ENCODE peak calls at places on chromosomes 5 and 9, in six cellular contexts. One of them, this sample, is unnamed.

GRCh38 chr9:81559741-81560140 is 129.6 kb downstream of the TLE1 start:
- DNase-seq in astrocyte: peak; percentile 97
- DNase-seq in HCT116: peak; percentile 65
- DNase-seq in Panc1: no peak
- DNase-seq in nephron progenitor cell: no peak
- DNase-seq in fibroblast of lung: peak; percentile 98
- DNase-seq in this sample: peak; percentile 92

GRCh38 chr5:61933787-61934626 is 372.0 kb upstream of the KIF2A start:
- DNase-seq in astrocyte: peak; percentile 36
- DNase-seq in Panc1: peak; percentile 5
- DNase-seq in fibroblast of lung: peak; percentile 59
- DNase-seq in nephron progenitor cell: peak; percentile 56
- DNase-seq in HCT116: peak; percentile 34
- DNase-seq in this sample: peak; percentile 10

GRCh38 chr9:18821794-18822193 is 211.2 kb downstream of the SAXO1 start:
- DNase-seq in Panc1: no peak
- DNase-seq in astrocyte: peak; percentile 32
- DNase-seq in HCT116: no peak
- DNase-seq in fibroblast of lung: peak; percentile 47
- DNase-seq in nephron progenitor cell: no peak
- DNase-seq in this sample: no peak

GRCh38 chr9:133691659-133692363 is 46.3 kb downstream of the SARDH start:
- DNase-seq in nephron progenitor cell: no peak
- DNase-seq in fibroblast of lung: peak; percentile 57
- DNase-seq in Panc1: no peak
- DNase-seq in astrocyte: peak; percentile 40
- DNase-seq in HCT116: no peak
- DNase-seq in this sample: no peak

GRCh38 chr9:138068601-138069035 is 191.0 kb downstream of the CACNA1B start:
- DNase-seq in fibroblast of lung: no peak
- DNase-seq in HCT116: no peak
- DNase-seq in astrocyte: no peak
- DNase-seq in nephron progenitor cell: no peak
- DNase-seq in Panc1: no peak
- DNase-seq in this sample: no peak

GRCh38 chr5:178576591-178577351 is 13.4 kb downstream of the COL23A1 start:
- DNase-seq in fibroblast of lung: no peak
- DNase-seq in astrocyte: no peak
- DNase-seq in HCT116: no peak
- DNase-seq in nephron progenitor cell: peak; percentile 72
- DNase-seq in Panc1: no peak
- DNase-seq in this sample: no peak

GRCh38 chr9:93048706-93049448 is 9.6 kb upstream of the SUSD3 start:
- DNase-seq in HCT116: no peak
- DNase-seq in Panc1: no peak
- DNase-seq in fibroblast of lung: no peak
- DNase-seq in astrocyte: no peak
- DNase-seq in nephron progenitor cell: no peak
- DNase-seq in this sample: no peak

GRCh38 chr5:68646142-68646541 is 430.6 kb downstream of the PIK3R1 start:
- DNase-seq in fibroblast of lung: peak; percentile 10
- DNase-seq in HCT116: no peak
- DNase-seq in nephron progenitor cell: no peak
- DNase-seq in Panc1: no peak
- DNase-seq in astrocyte: peak; percentile 7
- DNase-seq in this sample: no peak

GRCh38 chr5:52786391-52786790 is 1.3 kb upstream of the ITGA1 start:
- DNase-seq in HCT116: no peak
- DNase-seq in fibroblast of lung: no peak
- DNase-seq in nephron progenitor cell: no peak
- DNase-seq in astrocyte: no peak
- DNase-seq in Panc1: no peak
- DNase-seq in this sample: no peak

GRCh38 chr5:83972236-83972635 is 251.6 kb upstream of the HAPLN1 start:
- DNase-seq in Panc1: no peak
- DNase-seq in HCT116: no peak
- DNase-seq in nephron progenitor cell: peak; percentile 3
- DNase-seq in fibroblast of lung: peak; percentile 32
- DNase-seq in astrocyte: peak; percentile 21
- DNase-seq in this sample: no peak

GRCh38 chr5:50727845-50728244 is 61.4 kb downstream of the PARP8 start:
- DNase-seq in Panc1: no peak
- DNase-seq in HCT116: no peak
- DNase-seq in fibroblast of lung: no peak
- DNase-seq in astrocyte: no peak
- DNase-seq in nephron progenitor cell: no peak
- DNase-seq in this sample: no peak

GRCh38 chr5:133051117-133051546 is 681 bp upstream of the HSPA4 start:
- DNase-seq in Panc1: no peak
- DNase-seq in HCT116: no peak
- DNase-seq in fibroblast of lung: no peak
- DNase-seq in astrocyte: no peak
- DNase-seq in nephron progenitor cell: no peak
- DNase-seq in this sample: no peak

GRCh38 chr9:36136277-36136893 is at the start of gene GLIPR2:
- DNase-seq in Panc1: no peak
- DNase-seq in fibroblast of lung: peak; percentile 68
- DNase-seq in HCT116: peak; percentile 26
- DNase-seq in astrocyte: no peak
- DNase-seq in nephron progenitor cell: peak; percentile 72
- DNase-seq in this sample: peak; percentile 37

GRCh38 chr5:147504001-147504400 is 5.9 kb downstream of the DPYSL3 start:
- DNase-seq in Panc1: no peak
- DNase-seq in fibroblast of lung: peak; percentile 83
- DNase-seq in HCT116: no peak
- DNase-seq in astrocyte: peak; percentile 80
- DNase-seq in nephron progenitor cell: no peak
- DNase-seq in this sample: peak; percentile 62

GRCh38 chr9:13431137-13431536 is 151.6 kb upstream of the MPDZ start:
- DNase-seq in HCT116: no peak
- DNase-seq in Panc1: no peak
- DNase-seq in astrocyte: no peak
- DNase-seq in nephron progenitor cell: peak; percentile 19
- DNase-seq in fibroblast of lung: no peak
- DNase-seq in this sample: no peak

GRCh38 chr9:70639853-70640814 is 225.7 kb upstream of the KLF9 start:
- DNase-seq in astrocyte: peak; percentile 26
- DNase-seq in HCT116: peak; percentile 22
- DNase-seq in nephron progenitor cell: no peak
- DNase-seq in Panc1: peak; percentile 18
- DNase-seq in fibroblast of lung: peak; percentile 43
- DNase-seq in this sample: peak; percentile 61

GRCh38 chr5:82348749-82349148 is 70.6 kb upstream of the RPS23 start:
- DNase-seq in HCT116: no peak
- DNase-seq in Panc1: no peak
- DNase-seq in fibroblast of lung: peak; percentile 66
- DNase-seq in nephron progenitor cell: no peak
- DNase-seq in astrocyte: peak; percentile 59
- DNase-seq in this sample: peak; percentile 14

GRCh38 chr5:136674178-136674577 is 308.8 kb upstream of the TRPC7 start:
- DNase-seq in Panc1: no peak
- DNase-seq in HCT116: no peak
- DNase-seq in nephron progenitor cell: no peak
- DNase-seq in astrocyte: no peak
- DNase-seq in fibroblast of lung: no peak
- DNase-seq in this sample: no peak

GRCh38 chr5:773517-774264 is 10.8 kb downstream of the ZDHHC11B start:
- DNase-seq in nephron progenitor cell: no peak
- DNase-seq in astrocyte: no peak
- DNase-seq in fibroblast of lung: no peak
- DNase-seq in HCT116: no peak
- DNase-seq in Panc1: no peak
- DNase-seq in this sample: no peak

GRCh38 chr5:81965510-81965909 is 6.3 kb upstream of the ATG10 start:
- DNase-seq in HCT116: no peak
- DNase-seq in fibroblast of lung: no peak
- DNase-seq in nephron progenitor cell: no peak
- DNase-seq in astrocyte: no peak
- DNase-seq in Panc1: no peak
- DNase-seq in this sample: peak; percentile 2

GRCh38 chr5:143870871-143871632 is 59.1 kb downstream of the HMHB1 start:
- DNase-seq in Panc1: no peak
- DNase-seq in nephron progenitor cell: no peak
- DNase-seq in HCT116: no peak
- DNase-seq in fibroblast of lung: peak; percentile 69
- DNase-seq in astrocyte: peak; percentile 51
- DNase-seq in this sample: no peak

GRCh38 chr5:132095077-132095744 is 21.6 kb downstream of the CSF2 start:
- DNase-seq in HCT116: no peak
- DNase-seq in astrocyte: no peak
- DNase-seq in fibroblast of lung: no peak
- DNase-seq in nephron progenitor cell: no peak
- DNase-seq in Panc1: no peak
- DNase-seq in this sample: no peak

GRCh38 chr9:128903871-128904371 is 16.9 kb upstream of the PHYHD1 start:
- DNase-seq in astrocyte: no peak
- DNase-seq in fibroblast of lung: peak; percentile 44
- DNase-seq in HCT116: no peak
- DNase-seq in nephron progenitor cell: no peak
- DNase-seq in Panc1: no peak
- DNase-seq in this sample: no peak

GRCh38 chr5:83917261-83917908 is 196.7 kb upstream of the HAPLN1 start:
- DNase-seq in HCT116: no peak
- DNase-seq in nephron progenitor cell: no peak
- DNase-seq in astrocyte: no peak
- DNase-seq in Panc1: no peak
- DNase-seq in fibroblast of lung: no peak
- DNase-seq in this sample: no peak

GRCh38 chr5:10479226-10479721 is 37.6 kb downstream of the ROPN1L start:
- DNase-seq in fibroblast of lung: peak; percentile 88
- DNase-seq in astrocyte: peak; percentile 80
- DNase-seq in nephron progenitor cell: no peak
- DNase-seq in HCT116: no peak
- DNase-seq in Panc1: no peak
- DNase-seq in this sample: peak; percentile 85

GRCh38 chr9:132828201-132828770 is 49.8 kb downstream of the AK8 start:
- DNase-seq in astrocyte: no peak
- DNase-seq in fibroblast of lung: no peak
- DNase-seq in Panc1: no peak
- DNase-seq in HCT116: no peak
- DNase-seq in nephron progenitor cell: no peak
- DNase-seq in this sample: no peak

GRCh38 chr5:136134653-136135052 is 2.0 kb downstream of the SMAD5 start:
- DNase-seq in fibroblast of lung: no peak
- DNase-seq in nephron progenitor cell: no peak
- DNase-seq in Panc1: no peak
- DNase-seq in HCT116: no peak
- DNase-seq in astrocyte: no peak
- DNase-seq in this sample: no peak

GRCh38 chr9:126317513-126317912 is 9.1 kb upstream of the MVB12B start:
- DNase-seq in Panc1: no peak
- DNase-seq in fibroblast of lung: no peak
- DNase-seq in astrocyte: no peak
- DNase-seq in HCT116: no peak
- DNase-seq in nephron progenitor cell: no peak
- DNase-seq in this sample: peak; percentile 6

GRCh38 chr9:136482046-136482792 is 621 bp downstream of the SEC16A start:
- DNase-seq in Panc1: no peak
- DNase-seq in astrocyte: no peak
- DNase-seq in nephron progenitor cell: no peak
- DNase-seq in HCT116: no peak
- DNase-seq in fibroblast of lung: peak; percentile 31
- DNase-seq in this sample: peak; percentile 26

GRCh38 chr5:148619484-148619883 is 34.8 kb downstream of the HTR4 start:
- DNase-seq in nephron progenitor cell: no peak
- DNase-seq in HCT116: no peak
- DNase-seq in fibroblast of lung: no peak
- DNase-seq in astrocyte: no peak
- DNase-seq in Panc1: no peak
- DNase-seq in this sample: no peak

DNA sequence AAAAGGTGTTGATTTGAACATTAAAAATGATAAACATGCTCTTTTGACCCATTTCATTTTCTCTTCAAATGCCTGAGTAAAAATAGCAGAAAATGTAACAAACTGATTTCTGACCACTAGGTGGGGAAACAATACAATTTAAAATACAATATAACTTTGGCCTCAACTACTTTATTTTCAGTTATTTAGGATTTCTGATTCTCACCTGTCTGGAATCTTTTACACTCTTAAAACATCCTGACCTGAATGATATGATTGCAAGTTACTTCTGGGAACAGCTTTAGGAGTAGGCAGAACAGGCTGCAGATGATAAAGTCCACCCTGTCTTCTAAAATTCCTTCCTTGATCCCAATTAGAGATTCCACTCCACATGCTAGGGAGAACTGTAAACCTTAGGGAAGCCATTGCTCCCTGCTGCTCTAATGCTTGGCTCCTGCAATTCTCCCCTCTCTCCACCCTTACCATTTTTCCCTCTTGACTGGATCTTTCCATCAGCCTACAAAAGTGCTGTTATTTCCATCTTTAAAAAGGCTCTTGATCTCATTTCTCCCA is 70.3 kb downstream of the FYB1 start:
- DNase-seq in astrocyte: no peak
- DNase-seq in HCT116: peak; percentile 10
- DNase-seq in Panc1: no peak
- DNase-seq in nephron progenitor cell: no peak
- DNase-seq in fibroblast of lung: no peak
- DNase-seq in this sample: peak; percentile 19
- TF ChIP-seq CTCF in astrocyte: peak; percentile 27
- TF ChIP-seq CTCF in HCT116: peak; percentile 50
- TF ChIP-seq CTCF in Panc1: peak; percentile 37
- TF ChIP-seq CTCF in nephron progenitor cell: peak; percentile 23
- TF ChIP-seq CTCF in fibroblast of lung: peak; percentile 28
- TF ChIP-seq CTCF in this sample: peak; percentile 87

GRCh38 chr5:66680804-66681203 is 84.6 kb downstream of the MAST4 start:
- DNase-seq in nephron progenitor cell: no peak
- DNase-seq in HCT116: no peak
- DNase-seq in fibroblast of lung: no peak
- DNase-seq in astrocyte: no peak
- DNase-seq in Panc1: no peak
- DNase-seq in this sample: no peak
- TF ChIP-seq CTCF in nephron progenitor cell: peak; percentile 25
- TF ChIP-seq CTCF in HCT116: peak; percentile 39
- TF ChIP-seq CTCF in fibroblast of lung: peak; percentile 17
- TF ChIP-seq CTCF in astrocyte: no peak
- TF ChIP-seq CTCF in Panc1: no peak
- TF ChIP-seq CTCF in this sample: peak; percentile 31

GRCh38 chr9:5773324-5773999 is 59.5 kb downstream of the ERMP1 start:
- DNase-seq in HCT116: no peak
- DNase-seq in fibroblast of lung: peak; percentile 51
- DNase-seq in nephron progenitor cell: no peak
- DNase-seq in Panc1: no peak
- DNase-seq in astrocyte: peak; percentile 32
- DNase-seq in this sample: no peak
- TF ChIP-seq CTCF in HCT116: peak; percentile 26
- TF ChIP-seq CTCF in fibroblast of lung: no peak
- TF ChIP-seq CTCF in nephron progenitor cell: no peak
- TF ChIP-seq CTCF in Panc1: peak; percentile 11
- TF ChIP-seq CTCF in astrocyte: no peak
- TF ChIP-seq CTCF in this sample: peak; percentile 30

DNA sequence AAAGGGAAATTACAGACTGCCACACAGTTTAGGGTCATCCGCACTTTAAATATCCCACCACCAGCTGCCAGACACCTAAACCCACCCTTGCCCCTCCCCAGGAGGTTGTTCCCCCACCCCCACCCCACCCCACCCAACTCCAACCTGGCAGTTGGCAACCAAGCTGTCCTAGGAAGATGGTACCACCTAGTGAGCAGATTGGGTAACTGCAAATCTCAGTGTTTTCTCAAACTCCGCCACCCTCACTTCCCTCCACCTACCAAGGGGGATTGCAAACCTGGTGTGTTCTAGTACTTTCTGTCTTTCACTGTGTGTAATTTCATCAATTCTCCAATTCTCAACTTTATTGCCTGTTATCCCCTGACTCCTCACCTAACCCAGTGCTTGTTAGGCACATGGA is 323.8 kb upstream of the IRX2 start:
- DNase-seq in HCT116: no peak
- DNase-seq in nephron progenitor cell: no peak
- DNase-seq in astrocyte: no peak
- DNase-seq in fibroblast of lung: no peak
- DNase-seq in Panc1: no peak
- DNase-seq in this sample: no peak
- TF ChIP-seq CTCF in HCT116: no peak
- TF ChIP-seq CTCF in nephron progenitor cell: no peak
- TF ChIP-seq CTCF in astrocyte: no peak
- TF ChIP-seq CTCF in fibroblast of lung: peak; percentile 7
- TF ChIP-seq CTCF in Panc1: peak; percentile 15
- TF ChIP-seq CTCF in this sample: no peak